ENCODE peak calls at places on chromosomes 2 and 18, in eight cellular contexts. I is mammary epithelial cell, M is neural progenitor cell, T is suprapubic skin, J is HCT116, V is PC-3, Q is right atrium auricular region, E is left lung. O is an unnamed sample.

GRCh38 chr18:74898965-74899364 is 301.3 kb downstream of the ZNF407 start:
- DNase-seq in M (no peak), E (no peak), J (no peak), V (peak; percentile 72), T (no peak), Q (no peak), I (peak; percentile 43), O (no peak)

GRCh38 chr2:231527955-231528635 is 2.1 kb downstream of the NMUR1 start:
- DNase-seq in V (no peak), I (no peak), E (no peak), Q (no peak), M (no peak), T (no peak), J (no peak), O (no peak)

GRCh38 chr2:205705511-205706397 is 23.5 kb downstream of the NRP2 start:
- DNase-seq in M (no peak), T (no peak), J (no peak), V (no peak), Q (no peak), E (no peak), I (no peak), O (no peak)

GRCh38 chr18:79738565-79739439 is 58.9 kb upstream of the KCNG2 start:
- DNase-seq in E (peak; percentile 66), M (no peak), Q (no peak), T (peak; percentile 30), V (no peak), I (no peak), J (no peak), O (no peak)

GRCh38 chr18:68714356-68714706 is 577 bp downstream of the TMX3 start:
- DNase-seq in J (no peak), Q (no peak), T (no peak), V (no peak), M (peak; percentile 43), I (no peak), E (no peak), O (no peak)

GRCh38 chr2:102208774-102209173 is 22.0 kb downstream of the IL1RL2 start:
- DNase-seq in M (no peak), T (no peak), J (no peak), I (no peak), V (no peak), Q (no peak), E (no peak), O (no peak)

GRCh38 chr2:195559431-195559914 is 97.6 kb upstream of the SLC39A10 start:
- DNase-seq in J (no peak), Q (no peak), T (no peak), M (no peak), I (peak; percentile 80), V (peak; percentile 81), E (no peak), O (no peak)

GRCh38 chr2:129880971-129881370 is 98.5 kb upstream of the RAB6C start:
- DNase-seq in T (no peak), M (no peak), E (no peak), V (no peak), J (no peak), I (no peak), Q (peak; percentile 53), O (no peak)

GRCh38 chr18:10767658-10768057 is 241.8 kb downstream of the NAPG start:
- DNase-seq in Q (no peak), T (no peak), J (no peak), I (no peak), V (no peak), M (no peak), E (peak; percentile 64), O (no peak)

GRCh38 chr2:134146620-134147019 is 107.3 kb upstream of the MGAT5 start:
- DNase-seq in Q (no peak), J (no peak), T (no peak), V (no peak), E (no peak), I (peak; percentile 35), M (no peak), O (no peak)

GRCh38 chr2:230552181-230552580 is 136.2 kb downstream of the SP100 start:
- DNase-seq in I (no peak), M (no peak), E (no peak), J (no peak), Q (no peak), V (no peak), T (no peak), O (no peak)

GRCh38 chr2:173400760-173401159 is 46.1 kb downstream of the CDCA7 start:
- DNase-seq in M (peak; percentile 34), T (no peak), I (no peak), E (no peak), Q (no peak), J (peak; percentile 43), V (peak; percentile 18), O (no peak)

GRCh38 chr2:220811952-220812570 is 760.0 kb downstream of the EPHA4 start:
- DNase-seq in E (no peak), V (peak; percentile 87), Q (no peak), T (no peak), M (no peak), J (no peak), I (peak; percentile 78), O (no peak)

GRCh38 chr2:96536445-96537065 is at the start of gene ARID5A:
- DNase-seq in E (peak; percentile 98), M (peak; percentile 98), J (peak; percentile 73), T (peak; percentile 95), V (peak; percentile 84), Q (peak; percentile 96), I (peak; percentile 84), O (peak; percentile 90)

GRCh38 chr2:168210216-168210897 is 37.0 kb downstream of the STK39 start:
- DNase-seq in E (no peak), M (no peak), I (peak; percentile 11), Q (no peak), V (peak; percentile 28), J (no peak), T (no peak), O (no peak)

GRCh38 chr18:37332764-37333420 is 232.7 kb downstream of the CELF4 start:
- DNase-seq in E (no peak), Q (no peak), V (no peak), J (no peak), I (no peak), M (peak; percentile 35), T (no peak), O (no peak)

GRCh38 chr2:188675391-188676011 is 298.7 kb upstream of the COL3A1 start:
- DNase-seq in T (no peak), M (no peak), J (no peak), V (peak; percentile 84), I (no peak), Q (no peak), E (no peak), O (no peak)

GRCh38 chr2:171490577-171490976 is 31.7 kb upstream of the CYBRD1 start:
- DNase-seq in E (no peak), I (peak; percentile 31), M (no peak), J (no peak), Q (no peak), T (no peak), V (no peak), O (no peak)

GRCh38 chr2:71336802-71337201 is 5.2 kb downstream of the ZNF638 start:
- DNase-seq in J (no peak), T (no peak), I (peak; percentile 16), Q (no peak), M (no peak), E (no peak), V (no peak), O (no peak)

GRCh38 chr18:48933578-48934399 is 17.0 kb downstream of the SMAD7 start:
- DNase-seq in V (no peak), I (peak; percentile 62), M (no peak), T (no peak), E (no peak), J (no peak), Q (no peak), O (peak; percentile 54)

GRCh38 chr2:135985826-135986393 is 484 bp upstream of the DARS1 start:
- DNase-seq in V (no peak), T (no peak), I (no peak), E (no peak), Q (no peak), M (no peak), J (no peak), O (peak; percentile 48)

GRCh38 chr18:52340466-52341378 is 725 bp downstream of the DCC start:
- DNase-seq in I (peak; percentile 19), E (peak; percentile 66), T (no peak), Q (no peak), M (peak; percentile 16), J (no peak), V (no peak), O (no peak)
- H3K4me3 ChIP-seq in I (no peak overlapping the region), E (peak overlapping the region; percentile 1), T (peak overlapping the region; percentile 33), Q (no peak overlapping the region), M (peak overlapping the region; percentile 52), J (no peak overlapping the region), V (no peak overlapping the region), O (peak overlapping the region; percentile 48)

GRCh38 chr2:68057658-68058396 is 5.0 kb downstream of the C1D start:
- DNase-seq in M (no peak), T (no peak), E (no peak), I (no peak), V (no peak), J (no peak), Q (no peak), O (no peak)
- TF ChIP-seq CTCF in M (peak; percentile 4), T (no peak), E (no peak), I (no peak), V (no peak), J (no peak), Q (no peak), O (no peak)

DNA sequence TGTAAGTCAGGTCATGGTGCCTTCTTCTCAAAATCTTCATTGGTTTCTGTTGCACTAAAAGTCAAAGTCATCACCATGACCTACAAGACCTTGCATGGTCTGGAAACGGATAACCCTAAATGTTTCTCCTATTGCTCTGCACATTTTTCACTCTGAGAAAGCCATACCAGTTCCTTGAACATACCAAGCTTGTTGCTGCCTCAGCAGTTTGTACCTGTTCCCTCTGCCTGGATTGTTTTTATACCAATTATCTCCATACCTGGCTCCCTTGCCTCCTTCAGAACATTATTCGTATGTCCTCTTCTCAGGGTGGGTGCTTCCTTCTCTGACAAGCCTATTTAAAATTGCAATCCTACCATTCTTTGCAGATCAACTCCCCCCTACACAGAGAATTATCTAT is 498.4 kb downstream of the DSC3 start:
- DNase-seq in Q (no peak), I (no peak), T (no peak), V (no peak), J (no peak), E (no peak), M (no peak), O (no peak)
- H3K27ac ChIP-seq in Q (no peak overlapping the region), I (no peak overlapping the region), T (no peak overlapping the region), V (no peak overlapping the region), J (no peak overlapping the region), E (no peak overlapping the region), M (no peak overlapping the region), O (no peak overlapping the region)

GRCh38 chr2:68222287-68222686 is 30.0 kb downstream of the PPP3R1 start:
- DNase-seq in V (no peak), J (no peak), E (no peak), Q (no peak), T (no peak), M (no peak), I (no peak), O (no peak)

GRCh38 chr2:68231061-68231372 is 21.3 kb downstream of the PPP3R1 start:
- DNase-seq in V (no peak), T (no peak), E (no peak), J (no peak), Q (no peak), M (no peak), I (no peak), O (no peak)

GRCh38 chr2:68223419-68223818 is 28.9 kb downstream of the PPP3R1 start:
- DNase-seq in E (no peak), V (no peak), Q (no peak), T (no peak), I (no peak), M (no peak), J (no peak), O (no peak)

GRCh38 chr2:68230246-68231060 is 21.9 kb downstream of the PPP3R1 start:
- DNase-seq in I (no peak), V (no peak), J (no peak), E (no peak), T (no peak), Q (no peak), M (no peak), O (no peak)

GRCh38 chr2:68225119-68225632 is 27.2 kb downstream of the PPP3R1 start:
- DNase-seq in M (peak; percentile 59), I (peak; percentile 57), V (peak; percentile 48), T (no peak), J (peak; percentile 19), Q (no peak), E (no peak), O (no peak)
- H3K4me3 ChIP-seq in M (no peak overlapping the region), I (no peak overlapping the region), V (no peak overlapping the region), T (no peak overlapping the region), J (no peak overlapping the region), Q (no peak overlapping the region), E (no peak overlapping the region), O (no peak overlapping the region)